ENCODE peak calls at places on chromosomes 6 and 20, in seven cellular contexts. One of them, this sample, is unnamed.

GRCh38 chr6:169101981-169102380 is 151.7 kb downstream of the THBS2 start:
- DNase-seq in sciatic nerve: no peak
- DNase-seq in RWPE1: no peak
- DNase-seq in iPS-NIHi11: no peak
- DNase-seq in type B pancreatic cell: no peak
- DNase-seq in fibroblast of the conjunctiva: peak
- DNase-seq in activated T-helper 9 cell treated with anti-CD3 and anti-CD28 coated beads, Interleukin-2, amount 50 U/mL, for 16 hours: no peak
- DNase-seq in this sample: no peak

GRCh38 chr6:89385156-89385667 is 26.9 kb downstream of the RRAGD start:
- DNase-seq in sciatic nerve: no peak
- DNase-seq in RWPE1: peak
- DNase-seq in iPS-NIHi11: no peak
- DNase-seq in type B pancreatic cell: no peak
- DNase-seq in fibroblast of the conjunctiva: no peak
- DNase-seq in activated T-helper 9 cell treated with anti-CD3 and anti-CD28 coated beads, Interleukin-2, amount 50 U/mL, for 16 hours: no peak
- DNase-seq in this sample: no peak

GRCh38 chr6:35385457-35386202 is 43.3 kb downstream of the PPARD start:
- DNase-seq in sciatic nerve: peak
- DNase-seq in RWPE1: no peak
- DNase-seq in iPS-NIHi11: no peak
- DNase-seq in type B pancreatic cell: no peak
- DNase-seq in fibroblast of the conjunctiva: peak
- DNase-seq in activated T-helper 9 cell treated with anti-CD3 and anti-CD28 coated beads, Interleukin-2, amount 50 U/mL, for 16 hours: no peak
- DNase-seq in this sample: no peak

GRCh38 chr6:11214911-11215310 is 17.6 kb downstream of the NEDD9 start:
- DNase-seq in sciatic nerve: no peak
- DNase-seq in RWPE1: no peak
- DNase-seq in iPS-NIHi11: no peak
- DNase-seq in type B pancreatic cell: no peak
- DNase-seq in fibroblast of the conjunctiva: no peak
- DNase-seq in activated T-helper 9 cell treated with anti-CD3 and anti-CD28 coated beads, Interleukin-2, amount 50 U/mL, for 16 hours: no peak
- DNase-seq in this sample: no peak

GRCh38 chr6:44735631-44735963 is 348.1 kb downstream of the CDC5L start:
- DNase-seq in sciatic nerve: no peak
- DNase-seq in RWPE1: peak
- DNase-seq in iPS-NIHi11: no peak
- DNase-seq in type B pancreatic cell: no peak
- DNase-seq in fibroblast of the conjunctiva: no peak
- DNase-seq in activated T-helper 9 cell treated with anti-CD3 and anti-CD28 coated beads, Interleukin-2, amount 50 U/mL, for 16 hours: peak
- DNase-seq in this sample: no peak

GRCh38 chr20:58393299-58393698 is 4.3 kb downstream of the VAPB start:
- DNase-seq in sciatic nerve: no peak
- DNase-seq in RWPE1: no peak
- DNase-seq in iPS-NIHi11: no peak
- DNase-seq in type B pancreatic cell: no peak
- DNase-seq in fibroblast of the conjunctiva: no peak
- DNase-seq in activated T-helper 9 cell treated with anti-CD3 and anti-CD28 coated beads, Interleukin-2, amount 50 U/mL, for 16 hours: no peak
- DNase-seq in this sample: no peak

GRCh38 chr6:45607818-45608217 is 230.1 kb upstream of the SUPT3H start:
- DNase-seq in sciatic nerve: no peak
- DNase-seq in RWPE1: no peak
- DNase-seq in iPS-NIHi11: no peak
- DNase-seq in type B pancreatic cell: no peak
- DNase-seq in fibroblast of the conjunctiva: no peak
- DNase-seq in activated T-helper 9 cell treated with anti-CD3 and anti-CD28 coated beads, Interleukin-2, amount 50 U/mL, for 16 hours: no peak
- DNase-seq in this sample: no peak

GRCh38 chr6:5190467-5190866 is 70.3 kb downstream of the LYRM4 start:
- DNase-seq in sciatic nerve: no peak
- DNase-seq in RWPE1: peak
- DNase-seq in iPS-NIHi11: no peak
- DNase-seq in type B pancreatic cell: no peak
- DNase-seq in fibroblast of the conjunctiva: peak
- DNase-seq in activated T-helper 9 cell treated with anti-CD3 and anti-CD28 coated beads, Interleukin-2, amount 50 U/mL, for 16 hours: no peak
- DNase-seq in this sample: peak

GRCh38 chr20:46701057-46701456 is 8.4 kb upstream of the SLC2A10 start:
- DNase-seq in sciatic nerve: no peak
- DNase-seq in RWPE1: no peak
- DNase-seq in iPS-NIHi11: no peak
- DNase-seq in type B pancreatic cell: no peak
- DNase-seq in fibroblast of the conjunctiva: no peak
- DNase-seq in activated T-helper 9 cell treated with anti-CD3 and anti-CD28 coated beads, Interleukin-2, amount 50 U/mL, for 16 hours: no peak
- DNase-seq in this sample: no peak

GRCh38 chr6:156262014-156262413 is 515.2 kb upstream of the ARID1B start:
- DNase-seq in sciatic nerve: no peak
- DNase-seq in RWPE1: no peak
- DNase-seq in iPS-NIHi11: no peak
- DNase-seq in type B pancreatic cell: no peak
- DNase-seq in fibroblast of the conjunctiva: no peak
- DNase-seq in activated T-helper 9 cell treated with anti-CD3 and anti-CD28 coated beads, Interleukin-2, amount 50 U/mL, for 16 hours: no peak
- DNase-seq in this sample: no peak

GRCh38 chr6:41894366-41895299 is 542 bp downstream of the USP49 start:
- DNase-seq in sciatic nerve: no peak
- DNase-seq in RWPE1: peak
- DNase-seq in iPS-NIHi11: no peak
- DNase-seq in type B pancreatic cell: peak
- DNase-seq in fibroblast of the conjunctiva: no peak
- DNase-seq in activated T-helper 9 cell treated with anti-CD3 and anti-CD28 coated beads, Interleukin-2, amount 50 U/mL, for 16 hours: no peak
- DNase-seq in this sample: no peak

This sample was measured in HuH-7.5.